ENCODE peak calls at places on chromosomes 16 and 17, in nine cellular contexts. Q is neural crest cell, V is fibroblast of pulmonary artery, C is ovary, B is HFF-Myc, N is A673, R is neural progenitor cell, S is lower lobe of right lung, M is lower leg skin. H is an unnamed sample.

GRCh38 chr17:66841328-66841727 is 6.4 kb downstream of the CACNG5 start:
- DNase-seq in Q (no peak), V (no peak), C (no peak), B (no peak), N (no peak), R (no peak), S (no peak), M (peak), H (no peak)

GRCh38 chr17:79391808-79392233 is 219.0 kb downstream of the RBFOX3 start:
- DNase-seq in Q (peak), V (peak), C (peak), B (peak), N (peak), R (peak), S (peak), M (peak), H (peak)

GRCh38 chr16:57577691-57578224 is 35.3 kb downstream of the ADGRG5 start:
- DNase-seq in Q (no peak), V (no peak), C (no peak), B (no peak), N (no peak), R (peak), S (no peak), M (no peak), H (peak)

GRCh38 chr16:47141773-47142468 is 1.8 kb downstream of the NETO2 start:
- DNase-seq in Q (peak), V (peak), C (peak), B (peak), N (peak), R (peak), S (peak), M (peak), H (peak)

GRCh38 chr17:42845918-42846593 is 1.7 kb downstream of the AOC2 start:
- DNase-seq in Q (no peak), V (no peak), C (no peak), B (no peak), N (no peak), R (no peak), S (no peak), M (peak), H (peak)

GRCh38 chr16:57826706-57827625 is 24.7 kb upstream of the KIFC3 start:
- DNase-seq in Q (no peak), V (no peak), C (no peak), B (no peak), N (no peak), R (no peak), S (no peak), M (no peak), H (no peak)

GRCh38 chr17:44014133-44014436 is 678 bp downstream of the TMEM101 start:
- DNase-seq in Q (no peak), V (no peak), C (no peak), B (no peak), N (no peak), R (no peak), S (no peak), M (no peak), H (peak)

GRCh38 chr17:10683853-10684252 is 13.5 kb downstream of the SCO1 start:
- DNase-seq in Q (no peak), V (peak), C (no peak), B (no peak), N (peak), R (peak), S (no peak), M (no peak), H (no peak)

GRCh38 chr17:80647746-80648145 is 103.1 kb downstream of the RPTOR start:
- DNase-seq in Q (no peak), V (peak), C (no peak), B (peak), N (no peak), R (no peak), S (no peak), M (no peak), H (peak)

GRCh38 chr17:80649200-80649644 is 104.6 kb downstream of the RPTOR start:
- DNase-seq in Q (no peak), V (no peak), C (no peak), B (no peak), N (no peak), R (no peak), S (no peak), M (no peak), H (peak)

GRCh38 chr17:80650751-80651173 is 106.1 kb downstream of the RPTOR start:
- DNase-seq in Q (no peak), V (no peak), C (no peak), B (no peak), N (peak), R (peak), S (no peak), M (no peak), H (no peak)

GRCh38 chr17:80650339-80650672 is 105.7 kb downstream of the RPTOR start:
- DNase-seq in Q (no peak), V (no peak), C (no peak), B (no peak), N (no peak), R (no peak), S (no peak), M (no peak), H (no peak)

GRCh38 chr17:80649672-80650338 is 105.2 kb downstream of the RPTOR start:
- DNase-seq in Q (peak), V (peak), C (no peak), B (peak), N (peak), R (peak), S (peak), M (no peak), H (peak)
- TF ChIP-seq CTCF in Q (peak), V (peak), C (no peak), B (peak), N (peak), R (peak), S (peak), M (no peak), H (peak)

DNA sequence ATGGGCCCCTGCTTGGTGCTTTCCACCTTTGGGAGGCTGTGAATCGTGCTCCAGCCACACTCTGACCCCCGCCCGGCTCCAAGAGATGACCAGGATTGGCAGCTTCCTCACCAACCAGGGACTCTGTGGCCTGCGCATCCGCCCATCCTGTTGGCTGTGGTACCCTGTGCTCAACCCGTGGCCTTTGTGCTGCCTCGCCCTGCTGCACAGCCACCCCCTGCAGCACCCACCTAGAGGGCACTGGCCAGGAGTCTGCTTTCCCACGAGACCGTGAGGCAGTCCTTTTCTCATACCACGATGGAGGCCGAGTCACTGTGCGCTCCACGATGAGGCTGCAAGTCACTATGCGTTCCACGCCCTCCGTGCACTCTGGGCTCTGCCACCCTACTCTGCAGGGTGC is 19.4 kb downstream of the NME3 start:
- DNase-seq in Q (no peak), V (no peak), C (no peak), B (no peak), N (no peak), R (no peak), S (no peak), M (no peak), H (no peak)
- TF ChIP-seq CTCF in Q (no peak), V (no peak), C (no peak), B (no peak), N (no peak), R (no peak), S (no peak), M (no peak), H (no peak)

GRCh38 chr17:9575381-9576072 is at the start of gene STX8:
- DNase-seq in Q (peak), V (peak), C (peak), B (peak), N (peak), R (peak), S (peak), M (peak), H (peak)

GRCh38 chr17:9576521-9577401 is at the start of gene CFAP52:
- DNase-seq in Q (peak), V (peak), C (peak), B (peak), N (peak), R (peak), S (peak), M (peak), H (peak)

GRCh38 chr17:9577402-9577709 is 914 bp downstream of the CFAP52 start:
- DNase-seq in Q (no peak), V (peak), C (no peak), B (no peak), N (no peak), R (no peak), S (no peak), M (no peak), H (no peak)
- TF ChIP-seq CTCF in Q (no peak), V (no peak), C (no peak), B (no peak), N (no peak), R (no peak), S (no peak), M (no peak), H (peak)

GRCh38 chr17:21278304-21279197 is 6.0 kb upstream of the MAP2K3 start:
- DNase-seq in Q (no peak), V (peak), C (no peak), B (no peak), N (no peak), R (no peak), S (peak), M (peak), H (peak)
- TF ChIP-seq CTCF in Q (no peak), V (no peak), C (no peak), B (no peak), N (no peak), R (no peak), S (peak), M (no peak), H (no peak)

GRCh38 chr16:53822936-53823529 is 119.1 kb downstream of the FTO start:
- DNase-seq in Q (no peak), V (peak), C (no peak), B (no peak), N (no peak), R (no peak), S (no peak), M (no peak), H (peak)

GRCh38 chr16:53817812-53818211 is 113.9 kb downstream of the FTO start:
- DNase-seq in Q (no peak), V (peak), C (no peak), B (no peak), N (peak), R (no peak), S (no peak), M (no peak), H (no peak)

GRCh38 chr16:53826658-53827057 is 122.7 kb downstream of the FTO start:
- DNase-seq in Q (no peak), V (no peak), C (no peak), B (no peak), N (no peak), R (no peak), S (no peak), M (no peak), H (no peak)

GRCh38 chr16:53821487-53821886 is 117.5 kb downstream of the FTO start:
- DNase-seq in Q (no peak), V (peak), C (no peak), B (no peak), N (no peak), R (no peak), S (no peak), M (no peak), H (no peak)

GRCh38 chr16:53821957-53822625 is 118.1 kb downstream of the FTO start:
- DNase-seq in Q (no peak), V (peak), C (no peak), B (no peak), N (no peak), R (no peak), S (no peak), M (no peak), H (no peak)
- TF ChIP-seq CTCF in Q (peak), V (peak), C (no peak), B (no peak), N (no peak), R (no peak), S (no peak), M (no peak), H (no peak)

DNA sequence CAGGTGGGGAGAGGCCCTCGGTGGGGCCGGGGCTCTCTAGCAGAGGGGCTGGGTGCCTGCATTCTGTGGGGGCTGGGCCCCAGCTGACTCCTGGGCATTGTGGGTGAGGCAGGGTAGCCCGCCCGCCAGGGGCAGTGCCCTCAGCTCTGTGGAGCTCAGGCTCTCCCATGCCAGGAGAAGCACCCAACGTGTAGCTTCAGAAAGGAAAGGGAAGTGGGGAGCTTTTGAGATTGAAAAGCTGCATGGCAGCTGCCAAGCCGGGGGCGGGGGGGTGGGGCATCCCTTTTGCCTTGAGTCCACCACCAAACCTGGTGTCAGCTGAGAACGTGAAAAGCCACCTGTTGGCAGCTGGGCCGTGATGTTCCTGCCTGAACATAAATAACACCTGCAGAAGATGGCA is 192.1 kb upstream of the CIBAR2 start:
- DNase-seq in Q (no peak), V (no peak), C (no peak), B (no peak), N (no peak), R (no peak), S (no peak), M (no peak), H (no peak)
- TF ChIP-seq CTCF in Q (no peak), V (no peak), C (no peak), B (no peak), N (no peak), R (no peak), S (no peak), M (no peak), H (no peak)

DNA sequence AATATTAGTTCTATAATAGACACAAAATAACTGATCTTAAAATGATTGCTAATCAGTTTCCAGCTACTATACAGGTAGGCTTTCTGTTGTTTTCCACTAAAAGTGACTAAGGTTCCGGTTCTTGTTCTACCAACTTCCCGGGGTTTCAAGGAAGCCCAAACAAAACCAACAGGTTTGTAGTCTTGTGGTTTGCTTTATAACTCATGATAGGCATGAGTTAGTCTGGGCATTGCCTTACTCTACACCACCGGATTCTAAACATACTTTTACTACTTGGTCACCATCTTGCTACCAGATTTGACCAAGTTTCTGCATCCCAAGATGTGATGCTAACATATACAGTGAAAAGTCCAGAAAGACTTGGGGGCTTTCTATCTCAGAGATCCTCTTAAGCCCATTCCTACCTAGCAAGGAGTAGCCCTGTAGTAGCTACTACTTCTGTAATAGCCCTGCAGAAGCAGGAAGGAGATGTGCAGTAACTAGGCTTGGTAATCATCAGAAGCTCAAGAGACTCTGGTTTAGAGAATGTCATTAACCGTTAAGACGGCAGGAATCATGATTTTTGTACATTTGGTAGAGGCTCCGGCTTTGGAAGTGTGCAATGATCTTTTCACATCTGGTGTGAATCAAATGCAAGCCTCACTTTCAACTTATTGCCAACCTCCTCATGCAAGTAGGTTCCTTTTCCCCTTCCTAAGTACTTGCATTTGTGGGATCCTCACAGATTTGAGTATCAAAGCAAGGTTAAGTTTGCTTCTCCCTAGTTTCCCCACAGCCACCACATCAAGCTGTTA is 1.6 kb downstream of the FAM117A start:
- DNase-seq in Q (no peak), V (no peak), C (no peak), B (no peak), N (no peak), R (no peak), S (no peak), M (no peak), H (no peak)
- TF ChIP-seq CTCF in Q (no peak), V (no peak), C (no peak), B (no peak), N (no peak), R (no peak), S (no peak), M (no peak), H (no peak)

GRCh38 chr16:73048292-73049050 is 543 bp upstream of the ZFHX3 start:
- DNase-seq in Q (peak), V (peak), C (peak), B (no peak), N (peak), R (peak), S (peak), M (no peak), H (no peak)
- TF ChIP-seq CTCF in Q (no peak), V (no peak), C (no peak), B (no peak), N (no peak), R (no peak), S (no peak), M (no peak), H (no peak)

GRCh38 chr16:87420401-87421368 is 28.5 kb downstream of the MAP1LC3B start:
- DNase-seq in Q (no peak), V (no peak), C (no peak), B (no peak), N (no peak), R (no peak), S (no peak), M (peak), H (peak)
- TF ChIP-seq CTCF in Q (no peak), V (peak), C (no peak), B (peak), N (peak), R (peak), S (no peak), M (no peak), H (peak)

DNA sequence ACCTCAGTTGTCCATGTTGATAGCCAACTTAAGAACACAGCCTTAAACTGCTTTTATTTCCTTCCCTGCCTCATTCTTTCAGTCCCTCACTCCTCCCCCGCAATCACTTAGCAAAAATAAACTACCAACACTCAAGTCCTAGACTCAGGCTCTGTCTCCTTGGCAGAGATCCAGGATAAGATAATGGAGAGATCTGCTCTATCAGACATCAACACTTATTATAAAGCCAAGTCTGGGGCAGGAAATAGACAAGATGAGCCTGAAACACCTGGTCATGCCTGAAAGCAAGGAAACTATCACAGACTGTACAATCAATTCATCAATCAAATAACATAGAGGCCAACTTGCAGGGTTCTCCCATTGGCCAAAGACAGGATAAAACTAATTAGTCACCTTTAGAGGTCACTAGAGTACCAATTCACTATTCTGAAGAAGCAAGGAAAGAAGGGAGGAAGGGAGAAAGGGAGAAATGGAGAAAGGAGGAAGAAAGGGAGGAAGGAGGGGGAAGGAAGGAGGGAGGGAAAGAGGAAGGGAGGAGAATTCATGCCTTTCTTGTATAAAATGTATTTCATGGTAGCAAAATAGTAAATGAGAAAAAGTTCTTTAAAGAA is 15.6 kb downstream of the HYDIN start:
- DNase-seq in Q (no peak), V (peak), C (no peak), B (no peak), N (peak), R (no peak), S (no peak), M (no peak), H (no peak)
- TF ChIP-seq CTCF in Q (peak), V (no peak), C (no peak), B (no peak), N (no peak), R (peak), S (peak), M (no peak), H (peak)